ENCODE peak calls at places on chromosome 22, in six cellular contexts. E, P, M, Y, A and G are unnamed samples.

GRCh38 chr22:27075028-27075678 is 417.8 kb downstream of the MIAT start:
- DNase-seq in Y (no peak), A (no peak), E (no peak), M (no peak), P (no peak), G (no peak)

GRCh38 chr22:50206599-50206998 is 5.8 kb downstream of the SELENOO start:
- DNase-seq in Y (no peak), M (peak), A (no peak), E (no peak), P (peak), G (no peak)

GRCh38 chr22:19122752-19123492 is 710 bp upstream of the DGCR2 start:
- DNase-seq in E (no peak), Y (no peak), P (no peak), A (peak), M (no peak), G (no peak)

GRCh38 chr22:39839917-39840510 is 53.5 kb downstream of the ENTHD1 start:
- DNase-seq in P (no peak), A (no peak), Y (no peak), E (no peak), M (no peak), G (peak)

GRCh38 chr22:40583058-40583741 is 53.3 kb downstream of the MRTFA start:
- DNase-seq in E (no peak), Y (no peak), P (no peak), M (no peak), A (no peak), G (no peak)

GRCh38 chr22:28925916-28926315 is 42.5 kb downstream of the ZNRF3 start:
- DNase-seq in P (no peak), E (no peak), Y (no peak), A (no peak), M (no peak), G (no peak)

GRCh38 chr22:28873183-28873964 is 10.0 kb upstream of the ZNRF3 start:
- DNase-seq in A (no peak), M (no peak), P (no peak), E (no peak), Y (no peak), G (no peak)

GRCh38 chr22:44755418-44755817 is 3.0 kb downstream of the ARHGAP8 start:
- DNase-seq in M (no peak), Y (no peak), P (no peak), A (no peak), E (no peak), G (no peak)

GRCh38 chr22:20919718-20920117 is 2.5 kb downstream of the CRKL start:
- DNase-seq in Y (no peak), E (no peak), M (no peak), A (no peak), P (no peak), G (no peak)

GRCh38 chr22:38317237-38317994 is at the start of gene CSNK1E:
- DNase-seq in A (peak), Y (peak), E (peak), M (peak), P (peak), G (peak)

GRCh38 chr22:37484115-37485005 is 1.8 kb downstream of the MFNG start:
- DNase-seq in P (peak), Y (no peak), E (peak), A (no peak), M (peak), G (peak)